ENCODE peak calls at places on chromosomes 2 and 18, in five cellular contexts. S is CD8-positive, alpha-beta T cell; R is thoracic aorta; X is fibroblast of the aortic adventitia; U is uterus. A is an unnamed sample.
A peak's percentile ranks its signal among the peaks of the same experiment; 100 is the strongest.

GRCh38 chr2:46276652-46277051 is 20.6 kb upstream of the EPAS1 start:
- DNase-seq in S (no peak), R (no peak), X (peak; percentile 37), U (no peak), A (peak; percentile 46)

GRCh38 chr2:120774557-120775160 is 39.0 kb downstream of the GLI2 start:
- DNase-seq in S (no peak), R (no peak), X (no peak), U (no peak), A (no peak)

GRCh38 chr18:47679864-47680263 is 250.6 kb downstream of the SMAD2 start:
- DNase-seq in S (no peak), R (no peak), X (no peak), U (no peak), A (no peak)

GRCh38 chr2:120758181-120759048 is 22.7 kb downstream of the GLI2 start:
- DNase-seq in S (no peak), R (no peak), X (peak; percentile 95), U (peak; percentile 89), A (peak; percentile 86)

GRCh38 chr2:234514873-234515638 is 18.2 kb upstream of the ARL4C start:
- DNase-seq in S (no peak), R (no peak), X (no peak), U (no peak), A (no peak)

GRCh38 chr2:197615033-197615652 is 60.2 kb downstream of the RFTN2 start:
- DNase-seq in S (no peak), R (no peak), X (no peak), U (no peak), A (no peak)

GRCh38 chr2:96386470-96386869 is 50.9 kb downstream of the NCAPH start:
- DNase-seq in S (no peak), R (no peak), X (no peak), U (no peak), A (no peak)

GRCh38 chr2:44943693-44944101 is 2.2 kb downstream of the SIX3 start:
- DNase-seq in S (no peak), R (no peak), X (no peak), U (no peak), A (no peak)

GRCh38 chr2:176151199-176152099 is at the start of gene HOXD4:
- DNase-seq in S (no peak), R (no peak), X (no peak), U (no peak), A (no peak)

GRCh38 chr2:191869781-191870180 is 22.9 kb upstream of the CAVIN2 start:
- DNase-seq in S (no peak), R (no peak), X (peak; percentile 47), U (no peak), A (no peak)

GRCh38 chr2:191866675-191867506 is 20.0 kb upstream of the CAVIN2 start:
- DNase-seq in S (no peak), R (no peak), X (peak; percentile 97), U (peak; percentile 41), A (peak; percentile 95)

GRCh38 chr2:191867507-191867847 is 20.6 kb upstream of the CAVIN2 start:
- DNase-seq in S (no peak), R (no peak), X (no peak), U (no peak), A (no peak)

GRCh38 chr2:191870744-191871143 is 23.9 kb upstream of the CAVIN2 start:
- DNase-seq in S (no peak), R (no peak), X (no peak), U (no peak), A (no peak)

GRCh38 chr2:191869178-191869577 is 22.3 kb upstream of the CAVIN2 start:
- DNase-seq in S (no peak), R (no peak), X (no peak), U (no peak), A (peak; percentile 39)
- TF ChIP-seq CTCF in S (no peak), R (no peak), X (peak; percentile 27), U (no peak), A (peak; percentile 50)

GRCh38 chr2:218961651-218962570 is 2.4 kb downstream of the CDK5R2 start:
- DNase-seq in S (no peak), R (no peak), X (no peak), U (no peak), A (no peak)

GRCh38 chr2:218959141-218959731 is at the start of gene CDK5R2:
- DNase-seq in S (peak; percentile 65), R (no peak), X (peak; percentile 82), U (peak; percentile 56), A (peak; percentile 82)

GRCh38 chr2:218961229-218961628 is 1.8 kb downstream of the CDK5R2 start:
- DNase-seq in S (no peak), R (no peak), X (no peak), U (no peak), A (no peak)

GRCh38 chr2:218959761-218960195 is 312 bp downstream of the CDK5R2 start:
- DNase-seq in S (no peak), R (no peak), X (no peak), U (no peak), A (no peak)

GRCh38 chr2:218960196-218961165 is 1.0 kb downstream of the CDK5R2 start:
- DNase-seq in S (no peak), R (no peak), X (no peak), U (no peak), A (no peak)
- H3K4me3 ChIP-seq in S (no peak overlapping the region), R (peak overlapping the region; percentile 62), X (no peak overlapping the region), U (no peak overlapping the region), A (no peak overlapping the region)

GRCh38 chr2:174444761-174445160 is 42.1 kb downstream of the GPR155 start:
- DNase-seq in S (no peak), R (no peak), X (no peak), U (no peak), A (no peak)
- TF ChIP-seq CTCF in S (no peak), R (no peak), X (no peak), U (no peak), A (no peak)

DNA sequence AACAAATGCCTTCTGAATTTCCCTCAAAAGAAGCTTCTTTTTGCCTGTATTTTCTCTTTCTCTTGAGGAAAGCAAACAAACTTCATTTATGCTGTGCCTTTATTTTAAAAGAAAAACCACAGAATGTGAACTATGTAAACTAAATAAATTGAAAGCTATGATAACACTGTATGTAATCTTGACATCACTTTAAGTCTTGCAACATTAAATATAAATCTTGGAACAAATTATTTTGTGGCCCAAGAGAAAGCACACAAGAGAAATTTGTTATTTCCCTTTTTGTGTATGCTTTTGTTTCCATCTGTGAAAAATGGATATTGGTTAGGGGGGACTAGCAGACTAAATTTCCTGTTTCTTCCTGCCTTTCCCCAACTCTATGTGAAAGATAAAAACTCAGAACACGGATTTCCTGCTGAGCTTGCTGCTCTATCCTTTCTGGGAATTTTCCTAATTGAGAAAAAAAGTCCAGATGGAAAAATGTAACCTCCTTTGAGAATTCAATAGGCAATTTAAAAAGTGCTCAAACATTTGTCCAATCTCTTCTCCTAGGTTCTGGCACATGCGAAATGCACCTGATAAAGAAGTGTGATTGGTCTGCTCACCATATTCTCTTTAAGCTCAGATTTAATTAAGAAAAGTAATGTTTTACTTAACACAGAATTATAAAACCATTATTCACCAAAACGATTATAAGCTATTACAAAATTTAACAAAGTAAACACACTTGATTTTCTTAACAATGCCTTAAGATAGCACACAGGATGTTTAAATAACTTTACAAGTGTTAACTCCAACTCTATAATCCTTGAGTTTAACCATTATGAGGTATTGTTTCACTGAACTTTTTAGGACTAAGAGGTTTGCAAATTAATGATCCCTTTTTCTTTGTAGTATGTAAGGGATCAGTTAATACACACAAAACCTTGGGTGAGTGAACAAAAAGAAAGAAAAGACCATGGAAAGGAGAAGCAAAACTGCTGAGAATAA is 21.1 kb upstream of the TFPI start:
- DNase-seq in S (no peak), R (no peak), X (peak; percentile 78), U (no peak), A (peak; percentile 89)
- H3K4me3 ChIP-seq in S (no peak overlapping the region), R (no peak overlapping the region), X (no peak overlapping the region), U (no peak overlapping the region), A (peak overlapping the region; percentile 18)

GRCh38 chr2:4354164-4354563 is 650.8 kb downstream of the DCDC2C start:
- DNase-seq in S (no peak), R (no peak), X (no peak), U (no peak), A (no peak)

GRCh38 chr2:4358855-4359254 is 655.5 kb downstream of the DCDC2C start:
- DNase-seq in S (no peak), R (no peak), X (no peak), U (no peak), A (no peak)

GRCh38 chr2:4353668-4354067 is 650.3 kb downstream of the DCDC2C start:
- DNase-seq in S (no peak), R (no peak), X (no peak), U (no peak), A (no peak)

DNA sequence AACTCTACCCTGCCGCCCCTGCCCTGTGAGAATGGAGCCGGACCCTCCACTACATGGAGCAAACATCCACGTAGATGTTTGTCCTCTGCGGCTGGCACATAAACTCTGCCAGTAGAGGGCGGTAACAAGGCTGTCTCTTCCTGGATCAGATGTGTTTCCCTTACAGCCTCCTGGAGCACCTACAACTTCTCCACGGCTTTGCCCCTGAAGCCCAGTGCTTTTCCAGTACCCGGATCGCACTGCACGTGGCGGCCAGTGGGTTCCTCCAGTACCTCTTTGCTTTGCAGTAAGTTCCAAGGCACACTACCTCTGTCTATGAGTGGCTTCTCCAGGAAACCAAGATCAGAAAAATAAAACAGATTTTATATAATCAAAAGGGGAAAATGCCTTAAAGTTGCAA is 651.3 kb downstream of the DCDC2C start:
- DNase-seq in S (no peak), R (no peak), X (no peak), U (no peak), A (no peak)
- TF ChIP-seq CTCF in S (no peak), R (no peak), X (no peak), U (no peak), A (no peak)

DNA sequence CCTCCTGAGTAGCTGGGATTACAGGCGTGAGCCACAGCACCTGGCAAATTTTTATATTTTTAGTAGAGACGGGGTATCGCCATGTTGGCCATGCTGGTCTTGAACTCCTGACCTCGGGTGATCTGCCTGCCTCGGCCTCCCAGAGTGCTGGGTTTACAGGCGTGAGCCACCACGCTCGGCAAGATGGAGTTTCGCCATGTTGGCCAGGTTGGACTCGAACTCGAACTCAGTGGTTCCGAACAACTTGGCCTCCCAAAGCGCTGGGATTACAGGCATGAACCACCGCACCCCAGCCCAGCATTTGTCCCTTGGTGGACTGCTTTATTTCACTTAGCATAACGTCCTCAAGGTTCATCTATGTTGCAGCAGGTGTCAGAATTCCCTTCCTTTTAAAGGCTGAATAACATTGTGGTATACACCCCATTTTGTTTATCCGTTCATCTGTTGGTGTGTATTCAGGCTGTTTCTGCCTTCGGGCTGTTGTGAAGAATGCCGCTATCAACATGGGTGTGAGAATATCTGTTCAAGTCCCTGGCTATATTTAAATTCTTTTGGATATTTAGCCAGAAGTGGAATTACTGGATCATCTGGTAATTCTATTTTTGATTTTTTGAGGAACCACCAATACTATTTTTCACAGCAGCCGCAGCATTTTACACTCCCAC is 1.2 kb upstream of the CENPA start:
- DNase-seq in S (no peak), R (no peak), X (no peak), U (no peak), A (no peak)
- H3K4me3 ChIP-seq in S (peak overlapping the region; percentile 52), R (peak overlapping the region; percentile 87), X (no peak overlapping the region), U (no peak overlapping the region), A (peak overlapping the region; percentile 64)

DNA sequence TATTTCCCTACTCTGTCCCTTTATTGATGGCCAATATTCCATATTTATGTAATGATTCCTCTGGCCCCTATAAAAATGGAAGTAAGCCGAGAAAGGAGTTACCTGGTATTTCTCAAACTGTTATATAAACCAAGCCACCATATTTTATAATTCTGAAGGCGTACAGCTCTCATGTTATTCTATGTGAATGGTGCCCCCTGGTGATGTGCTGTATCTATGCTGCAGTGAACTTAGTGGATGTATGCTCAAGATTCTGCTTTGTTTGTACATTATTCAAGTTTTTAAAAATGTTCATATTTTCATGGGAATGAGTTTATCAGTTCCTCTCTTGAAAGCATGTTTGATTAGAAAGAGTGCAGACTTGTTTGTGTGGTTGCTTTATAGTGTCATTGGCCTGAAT is 194.5 kb upstream of the LRRTM1 start:
- DNase-seq in S (no peak), R (no peak), X (peak; percentile 77), U (no peak), A (peak; percentile 57)
- TF ChIP-seq CTCF in S (no peak), R (no peak), X (peak; percentile 72), U (peak; percentile 9), A (peak; percentile 73)

A was measured in fibroblast of villous mesenchyme.